ENCODE peak calls at places on chromosomes 16 and 17, in five cellular contexts. Y is left lung, S is NT2/D1, K is uterus, C is heart left ventricle. V is an unnamed sample. For H3K36me3, the result is how much of the 10 kb centered on the place peaks cover.

GRCh38 chr17:48738424-48738802 is 9.9 kb upstream of the HOXB13 start:
- DNase-seq in Y (no peak), S (no peak), K (no peak), C (no peak), V (peak)

GRCh38 chr16:67430504-67431076 is 331 bp upstream of the HSD11B2 start:
- DNase-seq in Y (no peak), S (no peak), K (peak), C (no peak), V (peak)

GRCh38 chr16:65297453-65297852 is 175.6 kb upstream of the CDH11 start:
- DNase-seq in Y (no peak), S (no peak), K (no peak), C (no peak), V (no peak)

GRCh38 chr17:41618341-41619161 is 5.8 kb downstream of the KRT17 start:
- DNase-seq in Y (no peak), S (no peak), K (no peak), C (no peak), V (peak)

GRCh38 chr17:76805319-76805718 is 62.9 kb upstream of the MGAT5B start:
- DNase-seq in Y (no peak), S (no peak), K (no peak), C (no peak), V (peak)

GRCh38 chr16:68823401-68823800 is 19.9 kb upstream of the TANGO6 start:
- DNase-seq in Y (no peak), S (peak), K (no peak), C (no peak), V (peak)

GRCh38 chr17:5786510-5786875 is 202.2 kb upstream of the NLRP1 start:
- DNase-seq in Y (no peak), S (no peak), K (no peak), C (no peak), V (no peak)

GRCh38 chr17:2023692-2024571 is 1.2 kb downstream of the RTN4RL1 start:
- DNase-seq in Y (peak), S (peak), K (peak), C (no peak), V (peak)

GRCh38 chr17:28371245-28372202 is at the start of gene SARM1:
- DNase-seq in Y (peak), S (peak), K (peak), C (peak), V (peak)

GRCh38 chr17:19447085-19447583 is 36.1 kb downstream of the RNF112 start:
- DNase-seq in Y (no peak), S (peak), K (peak), C (peak), V (peak)

GRCh38 chr16:79728923-79729240 is 128.3 kb upstream of the MAF start:
- DNase-seq in Y (no peak), S (no peak), K (no peak), C (no peak), V (no peak)

GRCh38 chr16:86229866-86230656 is 280.3 kb upstream of the FOXF1 start:
- DNase-seq in Y (no peak), S (no peak), K (no peak), C (no peak), V (no peak)

GRCh38 chr17:9729735-9730420 is 61.5 kb downstream of the DHRS7C start:
- DNase-seq in Y (no peak), S (no peak), K (no peak), C (no peak), V (no peak)

GRCh38 chr17:82297280-82297803 is 20.1 kb downstream of the CD7 start:
- DNase-seq in Y (peak), S (no peak), K (peak), C (peak), V (peak)

GRCh38 chr17:68759343-68760140 is 158.4 kb upstream of the FAM20A start:
- DNase-seq in Y (peak), S (peak), K (peak), C (peak), V (peak)

GRCh38 chr17:2400877-2401425 is at the start of gene MNT:
- DNase-seq in Y (peak), S (peak), K (peak), C (peak), V (peak)

GRCh38 chr16:68902376-68903345 is 59.3 kb downstream of the TANGO6 start:
- DNase-seq in Y (no peak), S (peak), K (no peak), C (peak), V (no peak)

GRCh38 chr16:87919681-87919994 is 16.7 kb downstream of the CA5A start:
- DNase-seq in Y (no peak), S (no peak), K (no peak), C (no peak), V (no peak)

GRCh38 chr17:19672009-19672837 is 23.7 kb downstream of the ALDH3A2 start:
- DNase-seq in Y (peak), S (no peak), K (no peak), C (peak), V (peak)

GRCh38 chr17:59154721-59155438 is at the start of gene SKA2:
- DNase-seq in Y (peak), S (peak), K (peak), C (peak), V (peak)

GRCh38 chr17:41784207-41784744 is 2.2 kb downstream of the JUP start:
- DNase-seq in Y (no peak), S (no peak), K (peak), C (peak), V (peak)

GRCh38 chr16:15038689-15039088 is 17.2 kb downstream of the NTAN1 start:
- DNase-seq in Y (no peak), S (no peak), K (no peak), C (no peak), V (no peak)

GRCh38 chr16:726438-727290 is at the start of the genes CCDC78 and HAGHL:
- DNase-seq in Y (peak), S (peak), K (no peak), C (peak), V (peak)

GRCh38 chr16:75254359-75254837 is 3.0 kb upstream of the BCAR1 start:
- DNase-seq in Y (peak), S (no peak), K (no peak), C (peak), V (peak)

GRCh38 chr17:62178579-62178978 is 113.5 kb upstream of the MED13 start:
- DNase-seq in Y (no peak), S (no peak), K (no peak), C (no peak), V (peak)

GRCh38 chr16:66847533-66848057 is 3.4 kb downstream of the CA7 start:
- DNase-seq in Y (no peak), S (no peak), K (no peak), C (no peak), V (peak)

GRCh38 chr16:50831751-50832150 is 89.9 kb downstream of the CYLD start:
- DNase-seq in Y (no peak), S (no peak), K (no peak), C (no peak), V (no peak)

GRCh38 chr17:54956802-54957201 is 11.7 kb downstream of the COX11 start:
- DNase-seq in Y (no peak), S (no peak), K (no peak), C (no peak), V (no peak)

GRCh38 chr17:57243171-57243622 is 13.1 kb upstream of the MSI2 start:
- DNase-seq in Y (peak), S (peak), K (peak), C (peak), V (peak)

GRCh38 chr17:19016881-19017280 is 12.3 kb upstream of the FAM83G start:
- DNase-seq in Y (no peak), S (no peak), K (no peak), C (no peak), V (no peak)

GRCh38 chr17:42891539-42892152 is 9.0 kb upstream of the G6PC1 start:
- DNase-seq in Y (peak), S (peak), K (peak), C (peak), V (peak)

GRCh38 chr16:53054670-53055485 is at the start of gene CHD9:
- DNase-seq in Y (peak), S (peak), K (peak), C (peak), V (peak)

GRCh38 chr16:12081048-12081404 is 104.5 kb downstream of the SNX29 start:
- DNase-seq in Y (no peak), S (no peak), K (no peak), C (no peak), V (no peak)

GRCh38 chr17:10091051-10091450 is 107.4 kb downstream of the GAS7 start:
- DNase-seq in Y (no peak), S (no peak), K (no peak), C (no peak), V (no peak)

GRCh38 chr16:80167657-80168056 is 373.1 kb upstream of the DYNLRB2 start:
- DNase-seq in Y (no peak), S (no peak), K (no peak), C (no peak), V (no peak)

GRCh38 chr17:17926036-17926435 is 46.2 kb downstream of the TOM1L2 start:
- DNase-seq in Y (no peak), S (no peak), K (peak), C (no peak), V (no peak)
- H3K36me3 ChIP-seq in Y (under half), S (under half), K (under half), C (under half), V (under half)

DNA sequence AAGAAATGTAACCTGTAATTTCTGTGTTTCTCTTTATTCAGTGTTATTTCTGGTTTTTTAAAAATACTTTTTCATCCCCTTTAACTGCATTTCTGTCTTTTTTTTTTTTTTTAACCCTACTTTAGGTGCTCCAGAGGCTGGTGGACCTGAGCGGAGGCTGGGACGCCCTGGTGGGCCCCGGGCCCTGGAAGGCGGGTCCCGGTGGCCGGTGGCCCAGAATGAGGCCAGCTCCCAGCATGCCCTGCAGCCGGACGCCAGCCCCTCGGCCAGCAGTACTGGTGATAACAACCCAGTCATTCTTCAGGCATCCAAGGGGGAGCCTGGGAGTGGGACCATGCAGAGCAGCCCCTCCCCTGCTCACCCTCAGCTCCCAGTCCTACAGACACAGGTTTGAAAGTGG is 1.5 kb downstream of the SRCAP start:
- DNase-seq in Y (no peak), S (no peak), K (no peak), C (peak), V (peak)
- H3K36me3 ChIP-seq in Y (half or more), S (half or more), K (under half), C (half or more), V (under half)

DNA sequence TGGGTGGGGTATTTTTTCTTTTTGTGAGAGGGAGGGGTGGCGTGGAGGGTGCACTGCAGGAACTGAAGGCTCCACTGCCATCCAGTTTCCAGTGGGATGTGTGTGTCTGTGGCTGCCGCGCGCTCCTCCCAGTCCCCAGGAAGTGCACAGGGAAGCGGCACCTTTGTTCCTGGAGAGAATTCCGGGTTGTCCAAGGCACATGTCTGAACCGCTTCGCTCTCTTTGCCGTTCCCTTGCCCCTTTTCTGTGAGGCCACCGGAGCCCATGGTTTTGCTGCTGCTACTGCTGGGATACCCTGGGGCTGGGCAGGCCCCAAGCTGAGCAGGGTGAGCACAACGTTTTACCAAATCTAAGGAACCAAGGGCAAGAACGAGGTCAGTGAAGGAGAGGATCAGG is 19.5 kb downstream of the ACSF3 start:
- DNase-seq in Y (no peak), S (no peak), K (no peak), C (no peak), V (no peak)
- H3K36me3 ChIP-seq in Y (half or more), S (half or more), K (under half), C (half or more), V (under half)

GRCh38 chr17:80317706-80317980 is 57.0 kb downstream of the RNF213 start:
- DNase-seq in Y (no peak), S (no peak), K (no peak), C (no peak), V (no peak)
- H3K36me3 ChIP-seq in Y (half or more), S (half or more), K (under half), C (half or more), V (half or more)

GRCh38 chr16:2933136-2933535 is 21.4 kb downstream of the FLYWCH1 start:
- DNase-seq in Y (no peak), S (no peak), K (no peak), C (no peak), V (peak)
- H3K36me3 ChIP-seq in Y (half or more), S (half or more), K (under half), C (half or more), V (under half)

GRCh38 chr17:44331249-44331760 is 6.7 kb upstream of the SLC25A39 start:
- DNase-seq in Y (no peak), S (no peak), K (peak), C (peak), V (peak)
- H3K36me3 ChIP-seq in Y (under half), S (under half), K (under half), C (under half), V (under half)

GRCh38 chr17:30275911-30276310 is 15.8 kb downstream of the BLMH start:
- DNase-seq in Y (no peak), S (no peak), K (no peak), C (no peak), V (no peak)

GRCh38 chr17:30274887-30275286 is 16.9 kb downstream of the BLMH start:
- DNase-seq in Y (no peak), S (no peak), K (no peak), C (no peak), V (no peak)

GRCh38 chr17:30267625-30268024 is 24.1 kb downstream of the BLMH start:
- DNase-seq in Y (no peak), S (no peak), K (no peak), C (no peak), V (peak)

GRCh38 chr17:30273373-30273772 is 18.4 kb downstream of the BLMH start:
- DNase-seq in Y (no peak), S (no peak), K (no peak), C (no peak), V (no peak)

DNA sequence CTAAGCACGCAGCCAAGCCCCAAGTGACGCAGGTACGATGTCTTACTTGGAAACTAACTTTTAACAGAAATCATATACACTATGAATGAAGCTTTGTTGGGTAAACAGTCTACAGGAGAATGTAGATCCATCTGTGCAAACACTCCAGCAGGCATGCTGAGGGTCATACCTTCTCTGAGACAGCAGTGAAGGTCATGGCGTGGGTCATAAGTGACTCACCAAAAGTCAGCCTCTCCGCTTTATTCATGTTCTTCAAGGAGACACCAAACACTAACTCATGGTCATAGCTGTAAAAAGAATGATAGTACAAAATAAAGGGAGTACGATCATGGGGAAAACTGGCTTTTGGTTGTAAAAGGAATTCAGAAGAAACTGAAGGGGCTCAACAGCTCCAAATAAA is 20.6 kb downstream of the BLMH start:
- DNase-seq in Y (no peak), S (no peak), K (no peak), C (no peak), V (no peak)
- H3K36me3 ChIP-seq in Y (half or more), S (half or more), K (under half), C (half or more), V (under half)

DNA sequence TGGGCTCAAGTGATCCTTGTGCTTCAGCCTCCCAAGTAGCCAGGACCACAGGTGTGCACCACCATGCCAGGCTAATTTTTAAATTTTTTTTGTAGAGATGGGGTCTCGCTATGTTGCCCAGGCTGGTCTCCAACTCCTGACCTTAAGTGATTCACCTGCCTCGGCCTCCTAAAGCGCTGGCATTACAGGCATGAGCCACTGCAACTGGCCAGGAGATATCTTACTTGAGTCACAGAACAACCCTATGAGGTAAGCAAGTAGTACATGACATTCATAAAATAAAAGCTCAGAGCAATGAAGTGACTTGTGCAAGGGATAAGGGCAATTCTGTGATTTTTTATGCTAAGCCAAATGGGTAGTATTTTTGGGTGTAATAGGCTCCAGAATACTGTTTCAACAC is 57.3 kb downstream of the CDC27 start:
- DNase-seq in Y (no peak), S (no peak), K (no peak), C (no peak), V (no peak)
- H3K36me3 ChIP-seq in Y (half or more), S (half or more), K (under half), C (half or more), V (half or more)

DNA sequence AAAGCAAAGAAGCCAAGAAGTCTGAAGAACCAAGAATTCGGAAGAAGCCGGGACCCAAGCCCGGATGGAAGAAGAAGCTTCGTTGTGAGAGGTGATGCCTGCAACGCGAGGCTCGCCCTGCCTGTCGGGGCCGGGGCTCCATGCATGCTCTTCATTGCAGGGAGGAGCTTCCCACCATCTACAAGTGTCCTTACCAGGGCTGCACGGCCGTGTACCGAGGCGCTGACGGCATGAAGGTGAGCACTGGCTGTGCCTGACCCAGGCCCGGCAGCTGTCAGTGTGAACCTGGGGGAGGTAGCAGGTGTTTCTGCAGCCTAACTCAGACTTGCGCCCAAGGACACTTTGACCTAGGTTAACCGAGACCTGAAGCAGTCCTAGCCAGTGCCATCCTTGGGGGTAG is 12.0 kb downstream of the ZNF276 start:
- DNase-seq in Y (no peak), S (no peak), K (no peak), C (no peak), V (no peak)
- H3K36me3 ChIP-seq in Y (half or more), S (half or more), K (under half), C (half or more), V (half or more)

DNA sequence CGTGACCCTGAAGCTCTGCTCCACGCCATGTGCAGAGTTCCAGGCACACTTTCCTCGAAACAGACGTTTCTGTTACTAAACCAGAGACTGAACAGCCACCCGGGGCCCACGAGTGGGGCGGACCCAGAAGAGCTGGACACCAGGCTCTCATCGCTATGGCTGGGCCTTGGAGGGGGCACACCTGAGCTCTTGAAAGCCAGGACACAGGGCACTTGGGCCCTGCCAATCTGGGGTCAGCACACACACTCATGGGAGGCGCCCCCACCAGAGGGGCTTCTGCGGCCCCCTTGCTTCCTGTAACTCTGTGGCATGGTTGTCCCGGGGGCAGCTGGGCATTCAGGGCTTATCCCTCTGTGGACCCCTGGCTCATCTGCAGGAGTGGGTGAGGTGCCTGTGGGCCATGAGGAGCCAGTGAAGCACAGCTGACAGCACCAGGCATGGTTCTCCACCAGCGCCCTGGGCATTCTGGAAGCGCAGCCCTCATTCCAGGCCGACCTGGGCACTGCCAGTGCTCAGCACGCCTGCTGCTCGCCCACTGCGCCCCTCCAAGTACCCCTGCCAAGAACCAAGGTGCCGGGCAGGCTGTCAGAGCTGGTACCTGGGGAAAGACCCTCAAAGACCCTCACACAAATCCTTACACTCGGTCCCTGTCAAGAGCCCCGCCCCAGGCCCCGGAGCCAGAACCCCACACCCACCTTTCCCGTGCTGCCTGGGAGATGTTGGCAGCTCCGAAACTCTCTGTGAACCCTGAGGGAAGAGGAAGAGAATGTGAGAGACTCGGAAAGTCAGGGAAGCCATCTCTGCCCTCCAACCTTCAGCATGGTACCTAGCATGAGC is 61.1 kb downstream of the IL21R start:
- DNase-seq in Y (no peak), S (no peak), K (no peak), C (no peak), V (peak)
- H3K36me3 ChIP-seq in Y (half or more), S (half or more), K (under half), C (half or more), V (half or more)